ENCODE peak calls at places on chromosomes 12 and 14, in six cellular contexts. X is CD8-positive, alpha-beta T cell; E is adipocyte; P is ovary; D is IMR-90; Y is fibroblast of lung. S is an unnamed sample.
A peak's percentile ranks its signal among the peaks of the same experiment; 100 is the strongest.

GRCh38 chr14:26995301-26995700 is 397.5 kb upstream of the NOVA1 start:
- DNase-seq in D (no peak), P (no peak), X (no peak), E (no peak), Y (no peak), S (no peak)

GRCh38 chr12:31715283-31715825 is 13.5 kb downstream of the AMN1 start:
- DNase-seq in X (no peak), P (no peak), D (peak; percentile 33), E (no peak), Y (peak; percentile 62), S (no peak)

GRCh38 chr12:61629702-61630101 is 630.5 kb upstream of the USP15 start:
- DNase-seq in E (no peak), Y (no peak), P (no peak), D (no peak), X (no peak), S (no peak)

GRCh38 chr14:38420045-38420444 is 164.2 kb upstream of the CLEC14A start:
- DNase-seq in E (peak; percentile 78), Y (peak; percentile 27), X (no peak), P (no peak), D (peak; percentile 46), S (no peak)

GRCh38 chr14:77000340-77001235 is 27.9 kb downstream of the IRF2BPL start:
- DNase-seq in P (peak; percentile 50), X (no peak), D (peak; percentile 79), E (peak; percentile 62), Y (peak; percentile 59), S (no peak)

GRCh38 chr12:27970981-27971489 is 1.5 kb downstream of the PTHLH start:
- DNase-seq in X (no peak), Y (peak; percentile 44), D (no peak), P (no peak), E (no peak), S (no peak)

GRCh38 chr12:116393859-116394650 is 116.6 kb upstream of the MED13L start:
- DNase-seq in E (no peak), P (no peak), D (no peak), Y (no peak), X (no peak), S (no peak)

GRCh38 chr14:36068777-36069534 is 107.6 kb downstream of the PTCSC3 start:
- DNase-seq in P (no peak), Y (peak; percentile 91), E (peak; percentile 12), X (no peak), D (peak; percentile 21), S (no peak)

GRCh38 chr12:109822951-109823411 is 10.2 kb downstream of the TRPV4 start:
- DNase-seq in E (no peak), D (no peak), Y (peak; percentile 34), P (no peak), X (no peak), S (no peak)

GRCh38 chr12:121610239-121611149 is 15.8 kb upstream of the ORAI1 start:
- DNase-seq in X (no peak), D (peak; percentile 43), P (peak; percentile 65), Y (peak; percentile 31), E (peak; percentile 50), S (no peak)

GRCh38 chr12:39966251-39966650 is 139.6 kb downstream of the SLC2A13 start:
- DNase-seq in D (no peak), P (no peak), E (peak; percentile 7), X (no peak), Y (no peak), S (no peak)

GRCh38 chr14:22089940-22090339 is 416.3 kb upstream of the OR4E1 start:
- DNase-seq in X (no peak), D (no peak), E (no peak), Y (no peak), P (no peak), S (no peak)

GRCh38 chr12:28770329-28770728 is 378.7 kb upstream of the FAR2 start:
- DNase-seq in X (no peak), D (no peak), E (no peak), P (no peak), Y (no peak), S (no peak)

GRCh38 chr14:103216857-103217256 is 93.6 kb downstream of the TNFAIP2 start:
- DNase-seq in Y (no peak), X (no peak), P (no peak), E (no peak), D (no peak), S (no peak)

GRCh38 chr12:101117842-101118241 is 92.2 kb downstream of the SLC5A8 start:
- DNase-seq in P (no peak), Y (no peak), X (no peak), D (no peak), E (no peak), S (no peak)

GRCh38 chr12:80539029-80539428 is 95.0 kb downstream of the PTPRQ start:
- DNase-seq in Y (no peak), X (no peak), D (no peak), P (no peak), E (no peak), S (no peak)

GRCh38 chr14:93987815-93988476 is 9.2 kb upstream of the CCDC197 start:
- DNase-seq in P (no peak), E (no peak), D (no peak), Y (no peak), X (no peak), S (no peak)

GRCh38 chr14:101083564-101084435 is 180.3 kb upstream of the RTL1 start:
- DNase-seq in E (no peak), Y (no peak), D (no peak), X (no peak), P (no peak), S (no peak)

GRCh38 chr14:51269634-51270033 is 29.6 kb downstream of the TMX1 start:
- DNase-seq in X (no peak), P (no peak), Y (no peak), D (no peak), E (no peak), S (no peak)

GRCh38 chr12:52049688-52050087 is 1.6 kb upstream of the NR4A1 start:
- DNase-seq in P (no peak), E (no peak), X (no peak), D (no peak), Y (no peak), S (no peak)

GRCh38 chr12:52046859-52047258 is 4.4 kb upstream of the NR4A1 start:
- DNase-seq in D (no peak), X (no peak), Y (no peak), E (no peak), P (no peak), S (no peak)

GRCh38 chr12:52050116-52050770 is 999 bp upstream of the NR4A1 start:
- DNase-seq in P (peak; percentile 81), D (peak; percentile 50), Y (no peak), X (no peak), E (no peak), S (peak; percentile 69)

GRCh38 chr12:52050771-52051541 is at the start of gene NR4A1:
- DNase-seq in X (peak; percentile 99), P (peak; percentile 100), D (peak; percentile 95), Y (peak; percentile 95), E (peak; percentile 98), S (peak; percentile 100)

DNA sequence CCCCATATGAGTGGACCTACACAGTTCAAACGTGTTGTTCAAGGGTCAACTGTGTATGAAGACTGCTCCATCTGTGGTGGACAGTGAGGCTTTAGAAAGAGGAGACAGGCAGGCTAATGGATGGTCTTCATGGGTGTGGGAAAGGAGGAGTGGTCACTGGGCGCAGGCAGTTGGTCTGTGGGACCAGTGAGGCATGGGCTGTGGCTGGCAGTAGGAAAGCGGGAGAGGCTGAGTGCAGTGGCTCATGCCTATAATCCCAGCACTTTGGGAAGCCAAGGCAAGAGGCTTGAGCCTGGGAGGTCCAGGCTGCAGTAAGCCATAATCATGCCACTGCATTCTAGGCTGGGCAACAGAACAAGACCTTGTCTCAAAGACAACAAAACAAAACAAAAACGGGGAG is 2.0 kb upstream of the NR4A1 start:
- DNase-seq in P (no peak), D (no peak), Y (no peak), X (no peak), E (no peak), S (no peak)
- H3K4me1 ChIP-seq in P (peaks cover 24% of the 10 kb centered on the region), D (peaks cover 18% of the 10 kb centered on the region), Y (peaks cover 15% of the 10 kb centered on the region), X (peaks cover 36% of the 10 kb centered on the region), E (peaks cover 37% of the 10 kb centered on the region), S (peaks cover 21% of the 10 kb centered on the region)

DNA sequence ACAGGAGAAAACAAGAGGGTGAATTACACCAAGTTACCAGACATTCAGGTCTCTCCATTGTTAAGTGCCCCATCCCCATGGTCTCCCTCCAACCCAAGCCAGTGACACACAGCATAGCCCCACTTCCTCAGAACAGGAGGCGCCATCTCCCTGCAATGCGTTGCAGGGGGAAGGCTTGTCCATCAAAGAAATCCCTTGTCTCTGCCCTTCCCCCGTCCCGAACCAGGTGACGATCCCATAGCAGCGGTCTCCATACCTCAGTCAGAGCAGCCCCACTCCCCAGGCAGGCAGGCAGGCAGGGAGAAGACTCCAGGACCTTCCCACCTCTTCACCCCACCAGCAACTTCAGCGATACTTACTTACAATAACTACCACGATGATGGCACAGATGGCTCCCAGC is 5.9 kb downstream of the VAMP1 start:
- DNase-seq in X (no peak), P (no peak), D (no peak), E (no peak), Y (no peak), S (no peak)
- H3K4me1 ChIP-seq in X (peaks cover 88% of the 10 kb centered on the region), P (peaks cover under 1% of the 10 kb centered on the region), D (peaks cover 4% of the 10 kb centered on the region), E (peaks cover 18% of the 10 kb centered on the region), Y (peaks cover 11% of the 10 kb centered on the region), S (peaks cover 77% of the 10 kb centered on the region)

DNA sequence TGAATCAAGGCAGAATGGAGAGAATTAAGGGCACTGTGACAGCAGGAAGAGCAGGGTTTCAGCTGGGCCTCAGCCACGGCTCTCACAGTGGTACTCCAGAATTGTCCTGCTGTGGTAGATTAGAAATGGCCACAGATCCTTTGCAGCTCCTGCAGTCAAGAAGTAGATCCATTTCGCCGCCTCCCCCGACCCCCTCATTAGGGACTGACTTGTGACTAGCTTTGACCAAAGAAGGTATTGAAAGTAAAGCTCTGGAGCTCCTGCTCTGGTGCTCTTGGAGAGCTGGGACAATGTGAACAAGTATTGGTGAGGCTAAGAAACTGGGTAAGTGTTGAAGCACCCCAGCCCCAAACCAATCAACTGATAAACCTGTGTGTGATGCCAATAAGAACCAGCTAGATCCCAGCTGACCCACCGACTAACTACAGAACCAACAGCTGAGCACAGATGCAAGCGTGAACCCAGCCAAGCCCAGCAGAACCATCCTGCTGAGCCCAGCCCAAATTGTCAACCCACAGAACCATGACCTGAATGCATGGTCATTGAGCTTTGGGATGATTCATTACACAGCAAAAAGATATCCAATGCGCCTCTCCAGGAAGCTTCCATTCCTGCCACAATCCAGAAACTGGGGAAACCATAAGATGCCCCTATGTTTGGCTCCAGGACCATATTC is 50.7 kb downstream of the JAG2 start:
- DNase-seq in X (no peak), P (no peak), E (no peak), Y (no peak), D (no peak), S (no peak)
- H3K4me1 ChIP-seq in X (no peaks in the 10 kb centered on the region), P (no peaks in the 10 kb centered on the region), E (no peaks in the 10 kb centered on the region), Y (no peaks in the 10 kb centered on the region), D (no peaks in the 10 kb centered on the region), S (no peaks in the 10 kb centered on the region)

GRCh38 chr14:52283099-52283498 is 15.6 kb downstream of the PTGDR start:
- DNase-seq in E (no peak), P (no peak), D (no peak), Y (no peak), X (no peak), S (no peak)

GRCh38 chr14:52275372-52275771 is 7.9 kb downstream of the PTGDR start:
- DNase-seq in E (no peak), X (no peak), D (no peak), Y (no peak), P (no peak), S (no peak)

GRCh38 chr14:52277552-52277951 is 10.1 kb downstream of the PTGDR start:
- DNase-seq in P (no peak), E (no peak), Y (no peak), X (no peak), D (no peak), S (no peak)

GRCh38 chr14:52279405-52279804 is 11.9 kb downstream of the PTGDR start:
- DNase-seq in Y (peak; percentile 78), E (peak; percentile 85), P (no peak), D (peak; percentile 69), X (no peak), S (no peak)
- H3K4me1 ChIP-seq in Y (no peaks in the 10 kb centered on the region), E (peaks cover 11% of the 10 kb centered on the region), P (no peaks in the 10 kb centered on the region), D (no peaks in the 10 kb centered on the region), X (peaks cover 6% of the 10 kb centered on the region), S (no peaks in the 10 kb centered on the region)